ENCODE peak calls at places on chromosomes 2 and 18, in five cellular contexts. I is WTC11, N is vagina, C is neural progenitor cell, Q is progenitor cell of endocrine pancreas. A is an unnamed sample.

GRCh38 chr2:15711126-15711860 is 119.6 kb downstream of the DDX1 start:
- DNase-seq in I (no peak), N (no peak), C (no peak), Q (no peak), A (peak)

GRCh38 chr2:53782681-53783080 is 4.1 kb downstream of the ASB3 start:
- DNase-seq in I (no peak), N (no peak), C (no peak), Q (no peak), A (no peak)

GRCh38 chr2:69950241-69950640 is 11.2 kb downstream of the ASPRV1 start:
- DNase-seq in I (no peak), N (no peak), C (no peak), Q (no peak), A (no peak)

GRCh38 chr2:5596848-5597247 is 95.3 kb upstream of the SOX11 start:
- DNase-seq in I (no peak), N (no peak), C (no peak), Q (no peak), A (no peak)

GRCh38 chr18:5943514-5943913 is 48.2 kb upstream of the TMEM200C start:
- DNase-seq in I (no peak), N (no peak), C (no peak), Q (no peak), A (no peak)

GRCh38 chr18:5890606-5891360 is 4.5 kb downstream of the TMEM200C start:
- DNase-seq in I (peak), N (no peak), C (peak), Q (peak), A (peak)

GRCh38 chr2:170214309-170214902 is 36.5 kb downstream of the MYO3B start:
- DNase-seq in I (peak), N (no peak), C (no peak), Q (no peak), A (no peak)

GRCh38 chr2:231037202-231037730 is at the start of gene C2orf72:
- DNase-seq in I (peak), N (no peak), C (peak), Q (peak), A (no peak)

GRCh38 chr2:38605298-38605830 is 2.6 kb upstream of the HNRNPLL start:
- DNase-seq in I (no peak), N (no peak), C (no peak), Q (no peak), A (no peak)

GRCh38 chr2:149075065-149075464 is 36.6 kb downstream of the LYPD6B start:
- DNase-seq in I (no peak), N (no peak), C (no peak), Q (no peak), A (no peak)

GRCh38 chr2:126797622-126798275 is 100.9 kb upstream of the TEX51 start:
- DNase-seq in I (no peak), N (peak), C (no peak), Q (no peak), A (no peak)

GRCh38 chr2:173747037-173747436 is 218.1 kb downstream of the SP3 start:
- DNase-seq in I (no peak), N (no peak), C (no peak), Q (no peak), A (no peak)

GRCh38 chr2:196233808-196234501 is 62.6 kb upstream of the STK17B start:
- DNase-seq in I (no peak), N (no peak), C (no peak), Q (no peak), A (peak)

GRCh38 chr18:39786477-39786876 is 2168.6 kb upstream of the PIK3C3 start:
- DNase-seq in I (no peak), N (no peak), C (no peak), Q (no peak), A (peak)

GRCh38 chr2:218872645-218873358 is 7.8 kb upstream of the WNT10A start:
- DNase-seq in I (peak), N (no peak), C (peak), Q (no peak), A (no peak)

GRCh38 chr18:55316615-55317184 is 271.3 kb downstream of the TCF4 start:
- DNase-seq in I (no peak), N (no peak), C (no peak), Q (no peak), A (no peak)

GRCh38 chr18:55318864-55319516 is 269.0 kb downstream of the TCF4 start:
- DNase-seq in I (no peak), N (no peak), C (no peak), Q (no peak), A (no peak)

GRCh38 chr18:55317832-55318231 is 270.2 kb downstream of the TCF4 start:
- DNase-seq in I (no peak), N (no peak), C (no peak), Q (no peak), A (no peak)

GRCh38 chr18:55319517-55319905 is 268.5 kb downstream of the TCF4 start:
- DNase-seq in I (no peak), N (no peak), C (no peak), Q (no peak), A (no peak)

GRCh38 chr18:55317322-55317721 is 270.7 kb downstream of the TCF4 start:
- DNase-seq in I (no peak), N (no peak), C (no peak), Q (no peak), A (no peak)
- TF ChIP-seq CTCF in I (no peak), N (no peak), C (no peak), Q (no peak), A (no peak)

DNA sequence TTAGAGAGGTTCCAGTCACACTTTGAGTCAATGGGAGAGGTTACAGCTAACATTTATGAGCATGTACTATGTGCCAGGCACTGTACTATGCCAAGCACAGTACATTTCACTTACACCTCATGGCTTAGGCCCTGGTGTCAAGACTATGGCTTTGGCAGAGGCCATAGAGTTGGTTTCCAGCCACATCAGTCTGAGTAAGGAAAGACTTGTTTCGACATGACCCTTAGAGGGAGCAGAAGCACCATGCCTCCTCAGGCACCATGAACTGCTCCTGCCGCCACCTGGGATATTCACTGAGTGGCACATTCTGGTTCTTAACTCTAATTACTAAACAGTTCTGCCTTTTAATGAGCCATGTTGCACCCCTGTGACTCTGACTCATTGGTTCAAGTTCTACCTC is 12.7 kb downstream of the DGUOK start:
- DNase-seq in I (no peak), N (peak), C (no peak), Q (no peak), A (peak)
- TF ChIP-seq CTCF in I (no peak), N (no peak), C (no peak), Q (no peak), A (peak)

DNA sequence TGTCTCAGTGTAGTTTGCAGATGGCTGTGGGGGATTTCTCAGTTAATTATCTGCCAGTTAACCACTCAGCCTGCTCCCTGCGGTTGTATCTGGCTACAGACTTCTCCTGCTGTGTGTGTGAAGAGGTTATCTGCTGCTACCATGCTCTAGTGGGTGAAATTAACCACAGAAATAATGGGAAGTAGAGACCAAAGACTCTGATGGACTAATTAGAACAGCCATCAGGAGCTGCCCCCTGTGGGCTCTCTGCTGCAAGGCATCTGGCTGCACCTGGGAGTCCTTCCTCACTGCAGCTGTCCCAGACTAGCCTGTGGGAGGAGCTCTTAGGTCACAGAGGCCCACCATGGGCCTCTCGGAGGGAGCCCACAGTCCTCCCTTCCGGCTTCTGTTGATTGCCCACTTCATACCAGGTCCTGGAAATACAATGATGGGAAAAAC is 66.6 kb downstream of the CTIF start:
- DNase-seq in I (peak), N (no peak), C (peak), Q (no peak), A (peak)
- TF ChIP-seq CTCF in I (no peak), N (no peak), C (peak), Q (peak), A (peak)

GRCh38 chr2:102637358-102637757 is 18.0 kb downstream of the SLC9A2 start:
- DNase-seq in I (no peak), N (no peak), C (no peak), Q (no peak), A (no peak)
- TF ChIP-seq CTCF in I (no peak), N (no peak), C (no peak), Q (no peak), A (no peak)

GRCh38 chr2:30978854-30979253 is 159.4 kb downstream of the GALNT14 start:
- DNase-seq in I (no peak), N (no peak), C (no peak), Q (no peak), A (no peak)

GRCh38 chr2:30981519-30981918 is 156.7 kb downstream of the GALNT14 start:
- DNase-seq in I (no peak), N (no peak), C (peak), Q (no peak), A (no peak)

GRCh38 chr2:30978044-30978443 is 160.2 kb downstream of the GALNT14 start:
- DNase-seq in I (no peak), N (no peak), C (no peak), Q (no peak), A (peak)

GRCh38 chr2:30981101-30981500 is 157.1 kb downstream of the GALNT14 start:
- DNase-seq in I (no peak), N (no peak), C (no peak), Q (no peak), A (no peak)

GRCh38 chr2:30979822-30980245 is 158.4 kb downstream of the GALNT14 start:
- DNase-seq in I (no peak), N (no peak), C (peak), Q (no peak), A (peak)
- TF ChIP-seq CTCF in I (no peak), N (no peak), C (peak), Q (no peak), A (peak)

GRCh38 chr2:50712569-50712968 is 319.4 kb downstream of the NRXN1 start:
- DNase-seq in I (no peak), N (no peak), C (no peak), Q (no peak), A (no peak)

GRCh38 chr2:50711714-50712113 is 320.2 kb downstream of the NRXN1 start:
- DNase-seq in I (no peak), N (no peak), C (no peak), Q (no peak), A (no peak)
- TF ChIP-seq CTCF in I (no peak), N (no peak), C (no peak), Q (no peak), A (no peak)

DNA sequence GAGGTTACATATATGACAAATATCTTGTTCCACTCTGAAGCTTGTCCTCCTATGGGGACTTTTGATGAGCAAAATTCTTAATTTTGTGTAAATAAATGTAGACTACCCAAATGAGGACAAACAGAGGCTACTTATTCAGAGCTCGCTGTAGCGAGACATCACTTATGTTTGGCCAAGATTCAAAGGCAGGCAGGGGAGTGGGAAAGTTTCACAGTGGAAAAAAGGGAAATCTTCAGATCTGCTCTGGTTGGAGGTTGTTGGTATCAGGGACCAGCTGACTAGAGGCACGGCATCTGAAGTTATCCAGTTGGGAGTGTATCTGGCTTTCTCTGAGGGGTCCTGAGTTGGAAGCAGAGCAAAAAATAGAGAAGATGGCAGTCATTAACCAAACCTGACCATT is 1.3 kb downstream of the PLB1 start:
- DNase-seq in I (no peak), N (no peak), C (no peak), Q (no peak), A (no peak)
- TF ChIP-seq CTCF in I (no peak), N (no peak), C (no peak), Q (no peak), A (no peak)

GRCh38 chr2:124482551-124482950 is 457.5 kb downstream of the CNTNAP5 start:
- DNase-seq in I (no peak), N (no peak), C (peak), Q (no peak), A (no peak)

GRCh38 chr2:124489686-124490085 is 464.6 kb downstream of the CNTNAP5 start:
- DNase-seq in I (no peak), N (no peak), C (no peak), Q (no peak), A (no peak)

GRCh38 chr2:124485659-124486058 is 460.6 kb downstream of the CNTNAP5 start:
- DNase-seq in I (no peak), N (no peak), C (no peak), Q (no peak), A (no peak)
- TF ChIP-seq CTCF in I (no peak), N (no peak), C (peak), Q (no peak), A (no peak)

GRCh38 chr2:1809726-1810125 is 65.4 kb upstream of the PXDN start:
- DNase-seq in I (no peak), N (no peak), C (no peak), Q (no peak), A (no peak)

GRCh38 chr2:1811258-1811970 is 67.1 kb upstream of the PXDN start:
- DNase-seq in I (no peak), N (no peak), C (no peak), Q (no peak), A (no peak)

GRCh38 chr2:1807167-1807566 is 62.9 kb upstream of the PXDN start:
- DNase-seq in I (no peak), N (no peak), C (no peak), Q (no peak), A (no peak)

GRCh38 chr2:1806254-1806653 is 61.9 kb upstream of the PXDN start:
- DNase-seq in I (no peak), N (no peak), C (no peak), Q (no peak), A (no peak)

GRCh38 chr2:1808921-1809551 is 64.7 kb upstream of the PXDN start:
- DNase-seq in I (no peak), N (no peak), C (no peak), Q (no peak), A (no peak)
- TF ChIP-seq CTCF in I (no peak), N (no peak), C (no peak), Q (no peak), A (no peak)